ENCODE peak calls at places on chromosome 16, in seven cellular contexts. I, S, B, Q, P, U and D are unnamed samples. For H3K9me3, the result is how much of the 10 kb centered on the place peaks cover.

GRCh38 chr16:54342001-54342776 is 55.6 kb upstream of the IRX3 start:
- DNase-seq in S (no peak), U (no peak), P (no peak), I (no peak), B (no peak), Q (no peak), D (no peak)

GRCh38 chr16:88792668-88793587 is 7.9 kb upstream of the PIEZO1 start:
- DNase-seq in B (no peak), S (no peak), P (no peak), Q (no peak), I (no peak), U (no peak), D (no peak)

GRCh38 chr16:84065536-84066132 is 23.0 kb upstream of the SLC38A8 start:
- DNase-seq in I (peak), Q (peak), P (peak), S (peak), U (peak), B (peak), D (no peak)

GRCh38 chr16:4371481-4372314 is at the start of gene VASN:
- DNase-seq in P (peak), B (peak), U (peak), S (peak), Q (no peak), I (peak), D (peak)

GRCh38 chr16:11297492-11298142 is 16.5 kb upstream of the PRM1 start:
- DNase-seq in S (peak), P (no peak), U (no peak), B (peak), I (peak), Q (peak), D (peak)

GRCh38 chr16:52283018-52283417 is 263.9 kb downstream of the TOX3 start:
- DNase-seq in S (no peak), I (no peak), Q (no peak), B (no peak), U (no peak), P (no peak), D (no peak)

GRCh38 chr16:24997665-24998064 is 17.5 kb downstream of the ARHGAP17 start:
- DNase-seq in Q (no peak), B (no peak), P (no peak), I (no peak), U (no peak), S (no peak), D (no peak)

GRCh38 chr16:67857547-67858233 is 10.2 kb upstream of the CENPT start:
- DNase-seq in B (no peak), I (peak), P (peak), Q (peak), S (no peak), U (peak), D (peak)

GRCh38 chr16:7025616-7026190 is 306.9 kb upstream of the RBFOX1 start:
- DNase-seq in I (peak), S (no peak), Q (no peak), B (peak), U (peak), P (peak), D (peak)

GRCh38 chr16:84519855-84520254 is 15.4 kb upstream of the MEAK7 start:
- DNase-seq in S (no peak), P (no peak), Q (no peak), U (no peak), B (no peak), I (no peak), D (no peak)

GRCh38 chr16:88924834-88925539 is 52.0 kb downstream of the CBFA2T3 start:
- DNase-seq in I (no peak), Q (peak), P (peak), S (peak), U (peak), B (peak), D (no peak)

GRCh38 chr16:24007934-24008333 is 172.2 kb downstream of the PRKCB start:
- DNase-seq in U (no peak), I (no peak), Q (no peak), P (no peak), B (no peak), S (no peak), D (no peak)

GRCh38 chr16:15775209-15775608 is 81.6 kb downstream of the MYH11 start:
- DNase-seq in U (peak), Q (no peak), S (no peak), I (no peak), P (peak), B (peak), D (no peak)

GRCh38 chr16:50266337-50267091 is at the start of gene ADCY7:
- DNase-seq in S (peak), B (peak), U (no peak), I (peak), Q (peak), P (no peak), D (peak)

GRCh38 chr16:865026-865425 is 64.5 kb upstream of the GNG13 start:
- DNase-seq in S (no peak), Q (no peak), I (no peak), B (no peak), U (no peak), P (no peak), D (no peak)

GRCh38 chr16:856811-857210 is 56.3 kb upstream of the GNG13 start:
- DNase-seq in Q (no peak), U (no peak), I (no peak), S (no peak), P (no peak), B (no peak), D (no peak)

GRCh38 chr16:861446-861845 is 60.9 kb upstream of the GNG13 start:
- DNase-seq in Q (no peak), S (no peak), P (no peak), I (no peak), U (no peak), B (no peak), D (no peak)

GRCh38 chr16:856101-856500 is 55.6 kb upstream of the GNG13 start:
- DNase-seq in B (no peak), Q (no peak), P (no peak), U (no peak), I (no peak), S (no peak), D (peak)

DNA sequence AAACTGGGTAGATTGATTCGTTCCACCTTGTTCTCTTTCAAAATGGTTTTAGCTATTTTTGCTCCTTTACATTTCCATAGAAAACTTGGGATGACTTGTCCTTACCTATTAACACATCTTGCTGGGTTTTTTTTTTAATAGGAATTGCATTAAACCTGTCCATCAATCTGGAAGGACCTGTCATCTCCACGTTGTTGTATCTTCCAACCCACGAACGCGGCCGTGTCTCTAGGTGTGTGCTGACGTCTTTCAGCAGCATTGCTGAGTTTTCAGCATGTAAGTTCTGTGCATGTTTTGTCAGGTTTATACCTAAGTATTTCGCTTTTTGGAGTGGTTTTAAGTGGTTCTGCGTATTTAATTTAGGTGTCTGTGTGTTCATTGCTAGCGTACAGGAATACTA is 60.4 kb upstream of the GNG13 start:
- DNase-seq in U (no peak), Q (no peak), I (no peak), B (no peak), S (no peak), P (no peak), D (peak)
- H3K9me3 ChIP-seq in U (under half), Q (under half), I (under half), B (under half), S (under half), P (under half), D (under half)

DNA sequence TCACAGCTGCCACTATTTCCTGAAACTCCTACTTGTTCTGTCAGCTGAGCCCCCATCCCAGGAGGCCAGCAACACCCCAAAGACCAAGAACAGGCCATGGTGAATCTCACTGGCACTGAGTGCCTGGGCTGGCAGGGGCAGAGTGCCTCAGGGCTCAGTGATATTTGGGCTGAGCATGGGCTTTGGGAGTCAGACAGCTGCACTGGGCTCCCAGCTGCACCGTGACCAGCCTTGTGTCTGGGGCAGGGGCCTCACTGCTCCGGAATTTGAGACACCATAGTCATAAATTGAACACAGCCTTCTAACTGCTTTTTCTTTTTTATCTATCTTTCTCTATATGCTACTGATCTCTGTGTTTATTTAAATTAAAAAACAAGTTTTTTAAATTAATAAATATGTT is 1744.2 kb downstream of the TP53TG3F start:
- DNase-seq in Q (no peak), S (no peak), I (no peak), P (no peak), U (no peak), B (no peak), D (no peak)
- H3K9me3 ChIP-seq in Q (half or more), S (under half), I (under half), P (under half), U (under half), B (under half), D (under half)

GRCh38 chr16:56320081-56320480 is 105.3 kb downstream of the AMFR start:
- DNase-seq in I (no peak), S (no peak), Q (no peak), U (no peak), B (no peak), P (no peak), D (no peak)
- H3K9me3 ChIP-seq in I (under half), S (under half), Q (under half), U (under half), B (under half), P (under half), D (under half)

GRCh38 chr16:62638324-62638911 is 602.2 kb upstream of the CDH8 start:
- DNase-seq in S (no peak), P (no peak), U (no peak), I (no peak), B (no peak), Q (no peak), D (no peak)
- H3K9me3 ChIP-seq in S (under half), P (under half), U (under half), I (under half), B (under half), Q (under half), D (under half)

GRCh38 chr16:35146723-35147458 is 1687.5 kb downstream of the TP53TG3F start:
- DNase-seq in P (no peak), Q (no peak), B (no peak), S (no peak), I (no peak), U (no peak), D (peak)

GRCh38 chr16:35142147-35142808 is 1682.9 kb downstream of the TP53TG3F start:
- DNase-seq in S (no peak), B (no peak), I (no peak), Q (no peak), U (no peak), P (no peak), D (no peak)

GRCh38 chr16:35142809-35143192 is 1683.4 kb downstream of the TP53TG3F start:
- DNase-seq in Q (no peak), I (no peak), S (no peak), U (no peak), P (no peak), B (no peak), D (no peak)

GRCh38 chr16:35146031-35146710 is 1686.8 kb downstream of the TP53TG3F start:
- DNase-seq in U (no peak), I (no peak), S (no peak), B (no peak), Q (no peak), P (no peak), D (peak)

GRCh38 chr16:35144212-35144932 is 1685.0 kb downstream of the TP53TG3F start:
- DNase-seq in U (no peak), B (no peak), Q (no peak), S (no peak), I (no peak), P (no peak), D (no peak)
- H3K9me3 ChIP-seq in U (under half), B (under half), Q (half or more), S (under half), I (under half), P (under half), D (under half)

DNA sequence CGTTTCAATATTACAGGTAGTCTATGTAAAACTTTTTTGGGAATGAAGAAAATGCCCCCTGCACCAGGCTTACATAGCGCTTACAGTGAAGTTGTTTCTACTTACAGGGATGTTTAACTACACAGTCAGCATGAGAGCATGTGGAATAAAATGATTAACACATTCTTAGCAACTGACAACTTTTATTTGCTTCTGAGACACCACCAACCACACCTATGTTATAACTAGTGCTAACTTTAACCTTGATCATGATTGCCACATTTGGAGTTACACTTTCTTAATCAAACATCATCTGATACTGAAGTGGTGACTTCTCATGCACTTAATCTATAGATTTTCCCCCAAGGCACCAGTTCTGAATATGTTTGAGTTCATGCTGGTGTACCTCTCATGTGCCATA is 20.3 kb upstream of the ZNF267 start:
- DNase-seq in Q (no peak), B (no peak), U (no peak), I (no peak), P (no peak), S (no peak), D (no peak)
- H3K9me3 ChIP-seq in Q (under half), B (under half), U (under half), I (under half), P (under half), S (under half), D (under half)

GRCh38 chr16:35399133-35399532 is 1939.7 kb downstream of the TP53TG3F start:
- DNase-seq in S (no peak), P (no peak), Q (no peak), U (no peak), B (no peak), I (no peak), D (no peak)
- H3K9me3 ChIP-seq in S (under half), P (under half), Q (under half), U (under half), B (under half), I (under half), D (under half)

DNA sequence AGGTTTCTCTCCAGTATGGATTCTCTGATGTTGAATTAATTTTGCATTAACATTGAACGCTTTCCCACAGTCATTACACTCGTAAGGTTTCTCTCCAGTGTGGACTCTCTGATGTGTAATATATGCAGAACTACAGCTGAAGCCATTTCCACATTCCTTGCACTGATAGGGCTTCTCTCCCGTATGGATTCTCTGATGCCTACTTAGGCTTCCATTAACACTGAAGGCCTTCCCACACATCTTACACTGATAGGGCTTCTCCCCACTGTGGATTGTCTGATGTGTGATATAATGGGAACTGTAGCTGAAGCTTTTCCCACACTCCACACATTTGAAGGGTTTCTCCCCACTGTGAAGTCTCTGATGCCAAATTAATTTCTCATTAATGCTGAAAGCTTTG is 7.2 kb upstream of the TLE7 start:
- DNase-seq in I (no peak), S (no peak), P (no peak), Q (no peak), B (no peak), U (no peak), D (no peak)
- H3K9me3 ChIP-seq in I (half or more), S (half or more), P (half or more), Q (half or more), B (under half), U (under half), D (under half)

DNA sequence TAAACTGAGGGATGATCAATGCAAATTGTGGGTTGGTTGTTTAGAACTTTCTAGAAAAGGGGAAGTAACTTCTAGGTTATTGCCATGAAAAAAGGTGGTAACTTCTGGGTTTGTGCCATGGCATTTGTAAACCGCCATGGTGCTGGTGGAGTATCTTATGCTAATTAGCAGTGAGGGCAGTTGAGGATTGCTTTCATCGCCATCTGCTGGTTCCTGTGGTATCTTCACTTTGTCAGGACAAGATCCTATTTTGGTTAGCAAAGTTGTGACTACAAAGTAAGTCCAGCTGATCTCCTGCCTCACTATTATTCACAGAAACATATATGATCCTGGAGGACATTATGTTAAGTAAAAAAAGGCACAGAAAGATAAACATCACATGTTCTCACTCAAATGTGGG is 1332.3 kb downstream of the CDH11 start:
- DNase-seq in I (no peak), U (peak), S (no peak), P (no peak), Q (no peak), B (no peak), D (no peak)
- H3K9me3 ChIP-seq in I (under half), U (under half), S (under half), P (under half), Q (under half), B (under half), D (under half)

DNA sequence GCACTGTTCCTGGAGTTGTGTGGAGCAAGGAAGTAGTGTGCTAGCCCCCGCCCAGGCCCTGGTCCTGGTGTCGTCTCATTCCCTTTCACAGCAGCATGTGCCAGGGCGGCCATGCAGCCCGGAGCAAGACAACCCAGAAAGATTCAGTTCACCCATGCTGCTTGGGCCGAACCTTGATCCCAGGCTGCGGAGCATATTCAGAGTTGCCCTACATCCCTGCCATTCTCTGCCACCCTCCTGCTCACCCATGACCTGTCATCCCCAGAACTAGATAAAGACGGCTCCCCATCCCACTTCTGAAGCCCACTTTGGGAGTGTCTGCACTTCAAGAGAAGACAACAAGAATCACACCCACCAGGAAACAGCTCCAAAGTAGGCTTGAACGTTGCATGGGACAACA is 2452.5 kb downstream of the TP53TG3F start:
- DNase-seq in S (no peak), Q (no peak), P (no peak), I (no peak), B (no peak), U (no peak), D (no peak)
- H3K9me3 ChIP-seq in S (under half), Q (under half), P (under half), I (under half), B (under half), U (under half), D (under half)